ENCODE peak calls at places on chromosomes 11 and 22, in eight cellular contexts. B is endodermal cell; Z is kidney; K is neural progenitor cell; V is CD4-positive, alpha-beta memory T cell; G is A549; I is neuronal stem cell; N is CD4-positive, CD25-positive, alpha-beta regulatory T cell. E is an unnamed sample.

GRCh38 chr22:45454260-45454659 is 40.8 kb downstream of the RIBC2 start:
- DNase-seq in V (no peak), N (no peak), Z (no peak), K (no peak), G (no peak), I (no peak), B (no peak), E (no peak)

GRCh38 chr11:19370100-19370861 is 129.5 kb upstream of the E2F8 start:
- DNase-seq in K (no peak), B (no peak), I (no peak), Z (no peak), V (no peak), N (no peak), G (no peak), E (no peak)

GRCh38 chr11:31141804-31142203 is 227.7 kb downstream of the DCDC1 start:
- DNase-seq in K (peak; percentile 44), G (no peak), N (no peak), Z (no peak), I (peak; percentile 24), B (no peak), V (no peak), E (no peak)

GRCh38 chr22:27378994-27379393 is 422.6 kb downstream of the MN1 start:
- DNase-seq in B (no peak), K (no peak), Z (no peak), V (no peak), I (no peak), N (no peak), G (no peak), E (no peak)

GRCh38 chr22:41152902-41153301 is 52.2 kb upstream of the L3MBTL2 start:
- DNase-seq in I (no peak), Z (no peak), G (no peak), K (no peak), V (no peak), N (no peak), B (no peak), E (no peak)

GRCh38 chr11:62137276-62137861 is 13.6 kb downstream of the INCENP start:
- DNase-seq in I (no peak), N (no peak), V (no peak), Z (no peak), G (no peak), B (no peak), K (no peak), E (no peak)

GRCh38 chr22:37021041-37021440 is 1.5 kb downstream of the MPST start:
- DNase-seq in N (no peak), B (no peak), I (no peak), K (no peak), V (no peak), G (no peak), Z (no peak), E (no peak)

GRCh38 chr22:48093981-48094380 is 1331.5 kb downstream of the TBC1D22A start:
- DNase-seq in I (no peak), Z (no peak), G (no peak), N (no peak), B (no peak), V (no peak), K (no peak), E (no peak)

GRCh38 chr11:102599642-102600261 is 25.4 kb downstream of the MMP20 start:
- DNase-seq in I (no peak), B (no peak), N (no peak), V (no peak), Z (no peak), G (peak; percentile 94), K (no peak), E (no peak)

GRCh38 chr11:106344392-106344791 is 266.9 kb downstream of the AASDHPPT start:
- DNase-seq in N (no peak), V (no peak), K (no peak), Z (no peak), G (no peak), I (no peak), B (no peak), E (no peak)

GRCh38 chr11:15035283-15035682 is 38.1 kb upstream of the CALCB start:
- DNase-seq in B (peak; percentile 81), Z (no peak), N (no peak), V (no peak), K (peak; percentile 45), I (no peak), G (no peak), E (no peak)

GRCh38 chr11:19946681-19947080 is 213.6 kb downstream of the DBX1 start:
- DNase-seq in I (no peak), Z (no peak), V (no peak), K (no peak), G (no peak), N (no peak), B (no peak), E (no peak)

GRCh38 chr22:27207907-27208306 is 550.5 kb downstream of the MIAT start:
- DNase-seq in V (no peak), G (peak; percentile 68), Z (no peak), N (no peak), K (no peak), B (no peak), I (no peak), E (no peak)

GRCh38 chr11:131297441-131297840 is 73.0 kb upstream of the NTM start:
- DNase-seq in G (no peak), Z (no peak), B (no peak), I (no peak), V (no peak), K (peak; percentile 26), N (no peak), E (no peak)

GRCh38 chr11:45590743-45591142 is 74.7 kb downstream of the CHST1 start:
- DNase-seq in K (no peak), G (no peak), B (peak; percentile 9), V (no peak), Z (no peak), N (no peak), I (no peak), E (no peak)

GRCh38 chr11:78313181-78313788 is 104.3 kb downstream of the GAB2 start:
- DNase-seq in G (peak; percentile 24), N (no peak), Z (no peak), K (no peak), I (no peak), V (no peak), B (no peak), E (no peak)

GRCh38 chr11:20451568-20451967 is 64.1 kb downstream of the PRMT3 start:
- DNase-seq in G (no peak), N (no peak), V (no peak), B (no peak), Z (no peak), K (no peak), I (no peak), E (no peak)

GRCh38 chr22:37865510-37865909 is 16.3 kb downstream of the EIF3L start:
- DNase-seq in B (no peak), V (no peak), K (no peak), I (no peak), Z (no peak), G (no peak), N (no peak), E (no peak)

GRCh38 chr22:37244114-37244921 is at the start of gene RAC2:
- DNase-seq in I (no peak), G (no peak), B (peak; percentile 82), K (peak; percentile 47), V (peak; percentile 79), Z (peak; percentile 92), N (peak; percentile 83), E (peak; percentile 97)

GRCh38 chr22:44454113-44454769 is 43.8 kb downstream of the RTL6 start:
- DNase-seq in G (no peak), I (no peak), V (no peak), K (no peak), B (peak; percentile 19), N (no peak), Z (peak; percentile 44), E (no peak)

GRCh38 chr22:30038219-30038618 is 42.0 kb upstream of the HORMAD2 start:
- DNase-seq in K (no peak), Z (no peak), B (no peak), I (no peak), G (peak; percentile 38), N (no peak), V (no peak), E (no peak)

GRCh38 chr11:61138940-61139339 is 22.3 kb downstream of the VPS37C start:
- DNase-seq in I (no peak), G (no peak), Z (peak; percentile 64), V (no peak), K (no peak), B (no peak), N (no peak), E (peak; percentile 18)

GRCh38 chr11:74312321-74312720 is 881 bp upstream of the P4HA3 start:
- DNase-seq in Z (no peak), V (no peak), N (no peak), B (no peak), I (no peak), G (peak; percentile 33), K (no peak), E (no peak)

GRCh38 chr11:46127150-46127638 is 5.9 kb upstream of the PHF21A start:
- DNase-seq in N (peak; percentile 27), G (peak; percentile 91), B (no peak), Z (no peak), I (no peak), V (peak; percentile 77), K (peak; percentile 23), E (peak; percentile 66)

GRCh38 chr11:46347637-46348311 is 511 bp downstream of the DGKZ start:
- DNase-seq in G (no peak), K (no peak), I (no peak), V (no peak), Z (peak; percentile 90), N (no peak), B (peak; percentile 60), E (no peak)

DNA sequence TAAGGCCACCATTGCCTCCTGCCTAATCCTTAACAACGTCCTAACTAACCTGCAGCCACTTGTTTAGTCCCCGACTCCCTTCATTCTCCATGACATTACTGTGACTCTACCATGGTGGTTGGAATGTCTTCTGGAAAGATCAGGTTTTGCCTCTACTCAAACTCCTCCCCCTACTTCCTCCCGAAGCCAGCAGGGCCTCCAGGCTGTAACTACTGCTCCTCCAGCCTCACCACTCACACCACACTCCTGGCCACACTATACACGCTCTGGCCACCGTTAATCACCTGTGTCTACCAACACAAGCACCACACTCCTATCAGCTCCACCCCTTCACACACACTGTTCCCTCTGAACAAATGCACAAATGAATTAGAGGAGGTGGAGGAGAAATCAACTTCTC is 69.2 kb downstream of the PACSIN2 start:
- DNase-seq in V (no peak), N (no peak), K (no peak), I (no peak), G (no peak), Z (no peak), B (no peak), E (no peak)
- H3K4me1 ChIP-seq in V (peaks cover 33% of the 10 kb centered on the region), N (peaks cover 20% of the 10 kb centered on the region), K (peaks cover 24% of the 10 kb centered on the region), I (peaks cover 43% of the 10 kb centered on the region), G (peaks cover 71% of the 10 kb centered on the region), Z (peaks cover 17% of the 10 kb centered on the region), B (peaks cover 9% of the 10 kb centered on the region), E (no peaks in the 10 kb centered on the region)

GRCh38 chr11:11537372-11537771 is 84.4 kb downstream of the GALNT18 start:
- DNase-seq in I (no peak), Z (no peak), K (no peak), N (no peak), G (no peak), V (no peak), B (no peak), E (no peak)
- H3K4me1 ChIP-seq in I (no peaks in the 10 kb centered on the region), Z (peaks cover 23% of the 10 kb centered on the region), K (peaks cover 10% of the 10 kb centered on the region), N (no peaks in the 10 kb centered on the region), G (no peaks in the 10 kb centered on the region), V (no peaks in the 10 kb centered on the region), B (peaks cover 10% of the 10 kb centered on the region), E (no peaks in the 10 kb centered on the region)

GRCh38 chr11:67355794-67356550 is 2.6 kb upstream of the POLD4 start:
- DNase-seq in G (peak; percentile 20), K (peak; percentile 32), I (no peak), B (no peak), V (no peak), N (no peak), Z (no peak), E (no peak)
- H3K4me1 ChIP-seq in G (peaks cover 81% of the 10 kb centered on the region), K (peaks cover 38% of the 10 kb centered on the region), I (peaks cover 26% of the 10 kb centered on the region), B (peaks cover 35% of the 10 kb centered on the region), V (peaks cover 48% of the 10 kb centered on the region), N (peaks cover 56% of the 10 kb centered on the region), Z (peaks cover 45% of the 10 kb centered on the region), E (peaks cover 38% of the 10 kb centered on the region)

GRCh38 chr22:42907404-42908081 is 50.5 kb upstream of the ARFGAP3 start:
- DNase-seq in N (no peak), G (no peak), K (no peak), Z (no peak), B (no peak), I (no peak), V (no peak), E (no peak)
- H3K4me1 ChIP-seq in N (no peaks in the 10 kb centered on the region), G (no peaks in the 10 kb centered on the region), K (peaks cover 21% of the 10 kb centered on the region), Z (peaks cover 13% of the 10 kb centered on the region), B (peaks cover 6% of the 10 kb centered on the region), I (no peaks in the 10 kb centered on the region), V (no peaks in the 10 kb centered on the region), E (no peaks in the 10 kb centered on the region)